ENCODE peak calls at places on chromosomes 4 and X, in four cellular contexts. One of them, this sample, is unnamed.

GRCh38 chr4:125434136-125434535 is 119.4 kb downstream of the FAT4 start:
- DNase-seq in breast epithelium: no peak
- DNase-seq in hepatocyte: no peak
- DNase-seq in PC-9: no peak
- DNase-seq in this sample: no peak

GRCh38 chr4:74624351-74625151 is 169.8 kb downstream of the BTC start:
- DNase-seq in breast epithelium: no peak
- DNase-seq in hepatocyte: peak; percentile 59
- DNase-seq in PC-9: no peak
- DNase-seq in this sample: no peak

GRCh38 chr4:113952452-113953029 is 26.9 kb downstream of the ARSJ start:
- DNase-seq in breast epithelium: no peak
- DNase-seq in hepatocyte: peak; percentile 62
- DNase-seq in PC-9: no peak
- DNase-seq in this sample: no peak

GRCh38 chrX:15737957-15738685 is at the start of gene CA5B:
- DNase-seq in breast epithelium: peak; percentile 93
- DNase-seq in hepatocyte: peak; percentile 98
- DNase-seq in PC-9: peak; percentile 99
- DNase-seq in this sample: peak; percentile 90

GRCh38 chr4:163113921-163114703 is 52.6 kb downstream of the NAF1 start:
- DNase-seq in breast epithelium: no peak
- DNase-seq in hepatocyte: no peak
- DNase-seq in PC-9: no peak
- DNase-seq in this sample: no peak

GRCh38 chrX:33183366-33183765 is 28.0 kb downstream of the DMD start:
- DNase-seq in breast epithelium: no peak
- DNase-seq in hepatocyte: peak; percentile 15
- DNase-seq in PC-9: no peak
- DNase-seq in this sample: peak; percentile 17

GRCh38 chrX:45479196-45479834 is 278.6 kb upstream of the DIPK2B start:
- DNase-seq in breast epithelium: no peak
- DNase-seq in hepatocyte: no peak
- DNase-seq in PC-9: no peak
- DNase-seq in this sample: no peak

GRCh38 chrX:20217279-20217678 is 49.4 kb downstream of the RPS6KA3 start:
- DNase-seq in breast epithelium: no peak
- DNase-seq in hepatocyte: peak; percentile 7
- DNase-seq in PC-9: no peak
- DNase-seq in this sample: no peak

GRCh38 chr4:5753366-5753765 is 42.4 kb downstream of the EVC start:
- DNase-seq in breast epithelium: no peak
- DNase-seq in hepatocyte: no peak
- DNase-seq in PC-9: no peak
- DNase-seq in this sample: no peak

GRCh38 chr4:143344011-143344410 is 7.3 kb downstream of the GAB1 start:
- DNase-seq in breast epithelium: no peak
- DNase-seq in hepatocyte: no peak
- DNase-seq in PC-9: no peak
- DNase-seq in this sample: no peak

GRCh38 chr4:143346208-143346607 is 9.5 kb downstream of the GAB1 start:
- DNase-seq in breast epithelium: no peak
- DNase-seq in hepatocyte: peak; percentile 47
- DNase-seq in PC-9: peak; percentile 78
- DNase-seq in this sample: no peak

GRCh38 chr4:143341186-143341755 is 4.6 kb downstream of the GAB1 start:
- DNase-seq in breast epithelium: no peak
- DNase-seq in hepatocyte: no peak
- DNase-seq in PC-9: no peak
- DNase-seq in this sample: no peak

GRCh38 chr4:143344774-143345173 is 8.1 kb downstream of the GAB1 start:
- DNase-seq in breast epithelium: no peak
- DNase-seq in hepatocyte: no peak
- DNase-seq in PC-9: no peak
- DNase-seq in this sample: no peak

DNA sequence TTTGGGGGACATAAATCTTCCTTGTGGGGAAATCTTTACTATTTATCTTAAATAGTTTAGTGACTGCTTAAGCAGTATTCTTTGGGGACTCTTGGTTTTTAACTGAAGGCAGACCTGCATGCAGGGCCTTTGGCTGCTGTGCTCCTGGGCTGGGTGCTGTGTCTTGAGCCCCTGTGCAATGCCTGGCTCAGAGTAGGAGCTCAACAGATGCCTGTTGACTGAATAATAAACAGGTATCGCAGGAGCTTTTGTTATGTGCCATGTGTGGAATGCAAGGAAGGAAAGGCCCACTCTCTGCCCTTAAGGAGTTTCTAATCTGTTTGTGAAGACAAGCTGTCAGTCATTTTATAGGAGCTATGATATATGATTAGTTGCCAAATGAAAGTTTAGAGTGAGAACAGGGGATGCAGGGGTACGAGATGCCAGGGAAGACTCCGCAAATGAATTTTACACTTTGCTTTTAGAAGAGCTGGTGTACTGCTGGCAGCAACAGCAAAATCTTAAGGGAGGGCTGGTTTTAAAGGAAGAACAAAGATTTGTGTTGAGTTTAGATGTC is 6.7 kb downstream of the GAB1 start:
- DNase-seq in breast epithelium: no peak
- DNase-seq in hepatocyte: no peak
- DNase-seq in PC-9: no peak
- DNase-seq in this sample: no peak
- H3K4me3 ChIP-seq in breast epithelium: peak overlapping the region; percentile 23
- H3K4me3 ChIP-seq in hepatocyte: no peak overlapping the region
- H3K4me3 ChIP-seq in PC-9: no peak overlapping the region
- H3K4me3 ChIP-seq in this sample: no peak overlapping the region

GRCh38 chr4:69800599-69800998 is 40.2 kb upstream of the SULT1B1 start:
- DNase-seq in breast epithelium: no peak
- DNase-seq in hepatocyte: no peak
- DNase-seq in PC-9: no peak
- DNase-seq in this sample: no peak

DNA sequence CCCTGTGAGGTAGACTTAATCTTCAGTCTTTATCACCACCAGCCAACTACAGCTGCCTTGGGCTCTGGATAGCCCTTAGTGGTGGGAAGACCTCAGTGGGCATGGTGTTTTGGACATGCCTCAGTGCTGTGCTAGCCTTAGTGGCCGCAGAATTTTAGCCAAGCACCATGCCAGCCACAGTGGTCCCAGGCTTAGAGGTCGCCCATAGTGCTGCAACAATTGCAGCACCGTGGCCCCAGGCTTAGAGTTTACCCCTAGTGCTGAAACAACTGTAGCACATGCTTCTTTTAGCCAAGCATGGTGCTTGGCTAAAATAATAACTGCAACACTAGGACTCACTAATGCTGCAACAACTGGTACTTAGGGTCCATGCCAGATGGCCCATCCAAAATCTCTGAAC is 38.9 kb upstream of the SULT1B1 start:
- DNase-seq in breast epithelium: no peak
- DNase-seq in hepatocyte: no peak
- DNase-seq in PC-9: no peak
- DNase-seq in this sample: no peak
- H3K27ac ChIP-seq in breast epithelium: no peak overlapping the region
- H3K27ac ChIP-seq in hepatocyte: no peak overlapping the region
- H3K27ac ChIP-seq in PC-9: no peak overlapping the region
- H3K27ac ChIP-seq in this sample: no peak overlapping the region

DNA sequence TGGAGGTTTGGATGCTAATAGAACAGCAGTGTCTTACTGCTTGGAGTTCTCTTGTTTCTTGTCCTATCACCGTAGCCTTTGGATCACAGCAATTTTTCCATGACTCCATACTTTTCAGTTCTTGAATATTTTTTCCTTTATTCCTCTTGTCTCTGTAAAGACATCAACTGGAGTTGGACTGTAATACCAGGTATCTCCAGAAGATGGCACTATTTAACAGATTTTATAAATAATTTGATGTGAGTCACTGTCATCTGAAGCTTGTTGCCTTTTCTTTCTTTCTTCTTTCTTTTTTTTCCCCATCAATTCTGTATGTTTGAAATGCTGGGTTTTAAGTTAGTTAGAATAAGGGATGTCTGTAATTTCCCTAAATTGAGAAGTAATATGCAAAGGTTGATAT is 24.1 kb downstream of the HPRT1 start:
- DNase-seq in breast epithelium: no peak
- DNase-seq in hepatocyte: peak; percentile 50
- DNase-seq in PC-9: no peak
- DNase-seq in this sample: no peak
- TF ChIP-seq CTCF in breast epithelium: peak; percentile 47
- TF ChIP-seq CTCF in hepatocyte: peak; percentile 61
- TF ChIP-seq CTCF in PC-9: peak; percentile 94
- TF ChIP-seq CTCF in this sample: peak; percentile 68

DNA sequence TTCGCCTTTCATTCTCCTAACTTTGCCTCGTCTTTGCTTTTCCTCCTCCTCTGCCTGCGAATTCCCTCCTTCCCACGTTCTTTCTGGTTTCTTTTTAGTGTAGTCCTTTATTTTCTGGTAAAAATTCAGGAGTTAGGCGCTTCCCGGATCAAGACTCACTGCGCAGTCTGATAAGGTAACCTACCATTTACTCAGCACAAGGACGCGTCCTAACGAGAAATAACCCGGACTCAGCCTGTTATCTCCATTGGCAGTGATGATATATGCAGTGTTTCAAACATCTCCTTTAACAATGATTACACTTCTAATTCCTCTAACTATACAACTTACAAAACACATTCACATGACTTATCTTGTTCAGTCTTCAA is 357 bp upstream of the ETNPPL start:
- DNase-seq in breast epithelium: no peak
- DNase-seq in hepatocyte: no peak
- DNase-seq in PC-9: no peak
- DNase-seq in this sample: no peak
- H3K4me3 ChIP-seq in breast epithelium: peak overlapping the region; percentile 61
- H3K4me3 ChIP-seq in hepatocyte: peak overlapping the region; percentile 64
- H3K4me3 ChIP-seq in PC-9: no peak overlapping the region
- H3K4me3 ChIP-seq in this sample: peak overlapping the region; percentile 69

GRCh38 chr4:80252427-80252826 is 14.0 kb upstream of the FGF5 start:
- DNase-seq in breast epithelium: no peak
- DNase-seq in hepatocyte: no peak
- DNase-seq in PC-9: no peak
- DNase-seq in this sample: no peak

GRCh38 chr4:80252953-80253352 is 13.5 kb upstream of the FGF5 start:
- DNase-seq in breast epithelium: no peak
- DNase-seq in hepatocyte: no peak
- DNase-seq in PC-9: no peak
- DNase-seq in this sample: no peak

GRCh38 chr4:80255374-80256095 is 10.9 kb upstream of the FGF5 start:
- DNase-seq in breast epithelium: no peak
- DNase-seq in hepatocyte: no peak
- DNase-seq in PC-9: no peak
- DNase-seq in this sample: no peak

GRCh38 chr4:80254114-80254513 is 12.3 kb upstream of the FGF5 start:
- DNase-seq in breast epithelium: no peak
- DNase-seq in hepatocyte: no peak
- DNase-seq in PC-9: no peak
- DNase-seq in this sample: no peak

GRCh38 chr4:80253510-80253909 is 13.0 kb upstream of the FGF5 start:
- DNase-seq in breast epithelium: no peak
- DNase-seq in hepatocyte: no peak
- DNase-seq in PC-9: no peak
- DNase-seq in this sample: no peak
- H3K27ac ChIP-seq in breast epithelium: no peak overlapping the region
- H3K27ac ChIP-seq in hepatocyte: no peak overlapping the region
- H3K27ac ChIP-seq in PC-9: no peak overlapping the region
- H3K27ac ChIP-seq in this sample: no peak overlapping the region

GRCh38 chr4:167622481-167623240 is 388.4 kb upstream of the SPOCK3 start:
- DNase-seq in breast epithelium: no peak
- DNase-seq in hepatocyte: peak; percentile 82
- DNase-seq in PC-9: peak; percentile 40
- DNase-seq in this sample: peak; percentile 19
- TF ChIP-seq CTCF in breast epithelium: peak; percentile 38
- TF ChIP-seq CTCF in hepatocyte: peak; percentile 77
- TF ChIP-seq CTCF in PC-9: peak; percentile 72
- TF ChIP-seq CTCF in this sample: peak; percentile 69

DNA sequence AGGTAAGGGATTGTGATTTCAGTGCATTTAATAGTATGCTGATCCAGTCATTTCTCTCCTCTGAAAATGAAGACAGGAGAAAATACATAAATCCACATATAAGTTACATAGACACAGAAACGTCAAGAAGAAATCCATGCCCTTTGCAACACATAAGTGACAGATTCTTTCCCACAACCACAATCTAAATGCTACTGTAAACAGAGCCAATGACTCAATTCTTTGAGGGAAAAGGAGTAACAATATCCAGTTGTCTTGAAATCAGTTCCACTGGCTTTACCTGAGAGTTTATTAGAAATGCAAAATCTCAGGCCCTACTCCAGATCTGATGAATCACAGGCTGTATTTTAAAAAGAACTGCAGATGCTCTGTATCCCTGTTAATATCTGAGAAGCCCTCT is 66.4 kb downstream of the ARAP2 start:
- DNase-seq in breast epithelium: no peak
- DNase-seq in hepatocyte: no peak
- DNase-seq in PC-9: no peak
- DNase-seq in this sample: no peak
- H3K4me3 ChIP-seq in breast epithelium: no peak overlapping the region
- H3K4me3 ChIP-seq in hepatocyte: no peak overlapping the region
- H3K4me3 ChIP-seq in PC-9: no peak overlapping the region
- H3K4me3 ChIP-seq in this sample: no peak overlapping the region

DNA sequence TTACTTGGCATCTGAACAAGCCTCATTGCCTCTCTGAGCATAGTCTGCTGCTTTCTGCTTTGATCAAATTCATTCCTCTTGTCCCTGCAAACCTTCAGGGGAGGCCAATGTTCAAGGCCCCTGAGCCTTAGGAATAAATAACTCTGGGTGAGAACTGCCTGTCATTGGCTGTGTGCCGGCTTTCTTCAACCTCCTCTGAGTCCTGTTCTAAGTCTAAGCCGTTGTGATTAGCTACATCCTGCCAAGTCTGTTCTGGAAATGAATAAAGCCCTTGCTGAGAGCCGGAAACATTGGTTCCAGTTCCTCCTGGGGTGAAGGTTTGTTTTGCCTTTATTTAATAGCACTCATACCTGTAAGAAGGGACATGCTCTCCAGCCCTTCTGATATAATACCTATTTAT is 13.8 kb downstream of the RNF4 start:
- DNase-seq in breast epithelium: no peak
- DNase-seq in hepatocyte: no peak
- DNase-seq in PC-9: no peak
- DNase-seq in this sample: peak; percentile 58
- H3K27ac ChIP-seq in breast epithelium: peak overlapping the region; percentile 80
- H3K27ac ChIP-seq in hepatocyte: no peak overlapping the region
- H3K27ac ChIP-seq in PC-9: no peak overlapping the region
- H3K27ac ChIP-seq in this sample: peak overlapping the region; percentile 83

GRCh38 chr4:76947369-76947768 is 2.2 kb upstream of the SEPTIN11 start:
- DNase-seq in breast epithelium: no peak
- DNase-seq in hepatocyte: no peak
- DNase-seq in PC-9: no peak
- DNase-seq in this sample: no peak

GRCh38 chr4:76949293-76950051 is at the start of gene SEPTIN11:
- DNase-seq in breast epithelium: peak; percentile 85
- DNase-seq in hepatocyte: peak; percentile 97
- DNase-seq in PC-9: peak; percentile 85
- DNase-seq in this sample: peak; percentile 94

GRCh38 chr4:76950846-76951321 is 1.3 kb downstream of the SEPTIN11 start:
- DNase-seq in breast epithelium: no peak
- DNase-seq in hepatocyte: peak; percentile 48
- DNase-seq in PC-9: no peak
- DNase-seq in this sample: no peak

GRCh38 chr4:76950052-76950845 is 697 bp downstream of the SEPTIN11 start:
- DNase-seq in breast epithelium: no peak
- DNase-seq in hepatocyte: peak; percentile 65
- DNase-seq in PC-9: peak; percentile 29
- DNase-seq in this sample: peak; percentile 63

GRCh38 chr4:76948441-76949292 is 885 bp upstream of the SEPTIN11 start:
- DNase-seq in breast epithelium: peak; percentile 73
- DNase-seq in hepatocyte: peak; percentile 86
- DNase-seq in PC-9: peak; percentile 62
- DNase-seq in this sample: peak; percentile 74
- TF ChIP-seq CTCF in breast epithelium: no peak
- TF ChIP-seq CTCF in hepatocyte: peak; percentile 33
- TF ChIP-seq CTCF in PC-9: no peak
- TF ChIP-seq CTCF in this sample: no peak

This sample was measured in left ventricle myocardium inferior.